ENCODE peak calls at places on chromosome 2, in nine cellular contexts. I is COR-L47; X is NCI-H1105; Z is SHP77; M is GF-D8; A is NCI-H345; S is effector CD8-positive, alpha-beta T cell; W is tibial artery; G is AG10803. E is an unnamed sample.

GRCh38 chr2:70043252-70043875 is 43.9 kb upstream of the PCBP1 start:
- DNase-seq in I (no peak), X (no peak), Z (no peak), M (peak), A (no peak), S (no peak), W (no peak), G (no peak), E (no peak)

GRCh38 chr2:196274387-196274809 is 103.0 kb upstream of the STK17B start:
- DNase-seq in I (peak), X (peak), Z (no peak), M (no peak), A (peak), S (no peak), W (peak), G (peak), E (peak)

GRCh38 chr2:188695953-188696352 is 278.2 kb upstream of the COL3A1 start:
- DNase-seq in I (no peak), X (no peak), Z (no peak), M (no peak), A (no peak), S (no peak), W (no peak), G (peak), E (no peak)

GRCh38 chr2:234768608-234769196 is 183.1 kb upstream of the SH3BP4 start:
- DNase-seq in I (no peak), X (no peak), Z (no peak), M (no peak), A (no peak), S (no peak), W (no peak), G (peak), E (no peak)

GRCh38 chr2:55033076-55033742 is 17.0 kb downstream of the RTN4 start:
- DNase-seq in I (no peak), X (no peak), Z (no peak), M (no peak), A (no peak), S (no peak), W (no peak), G (no peak), E (no peak)

GRCh38 chr2:196233808-196234501 is 62.6 kb upstream of the STK17B start:
- DNase-seq in I (no peak), X (no peak), Z (no peak), M (peak), A (no peak), S (no peak), W (no peak), G (no peak), E (no peak)

GRCh38 chr2:230473378-230473777 is 57.4 kb downstream of the SP100 start:
- DNase-seq in I (no peak), X (no peak), Z (no peak), M (no peak), A (no peak), S (no peak), W (no peak), G (no peak), E (no peak)

GRCh38 chr2:42147641-42148274 is 21.4 kb upstream of the EML4 start:
- DNase-seq in I (no peak), X (no peak), Z (no peak), M (no peak), A (no peak), S (no peak), W (no peak), G (peak), E (no peak)

GRCh38 chr2:134897932-134898331 is 20.7 kb upstream of the CCNT2 start:
- DNase-seq in I (no peak), X (peak), Z (no peak), M (no peak), A (peak), S (no peak), W (no peak), G (peak), E (peak)

GRCh38 chr2:60515751-60516226 is 37.7 kb downstream of the BCL11A start:
- DNase-seq in I (no peak), X (no peak), Z (no peak), M (no peak), A (no peak), S (no peak), W (no peak), G (peak), E (no peak)

GRCh38 chr2:219525533-219526232 is 11.4 kb downstream of the ASIC4 start:
- DNase-seq in I (no peak), X (no peak), Z (no peak), M (no peak), A (no peak), S (no peak), W (no peak), G (no peak), E (no peak)

E was measured in NCI-H2081.